ENCODE peak calls at places on chromosome 16, in five cellular contexts. M, D, V, O and P are unnamed samples.

GRCh38 chr16:78996806-78997205 is 603.7 kb downstream of the MAF start:
- DNase-seq in O (no peak), M (no peak), V (no peak), D (no peak), P (no peak)

GRCh38 chr16:81548901-81549546 is 104.4 kb downstream of the CMIP start:
- DNase-seq in D (no peak), M (no peak), V (no peak), O (no peak), P (peak; percentile 60)

GRCh38 chr16:5045499-5046115 is 11.9 kb upstream of the NAGPA start:
- DNase-seq in O (no peak), V (no peak), D (no peak), M (peak; percentile 33), P (no peak)

GRCh38 chr16:23837553-23838308 is 1.9 kb downstream of the PRKCB start:
- DNase-seq in D (peak; percentile 46), O (no peak), V (no peak), M (no peak), P (no peak)

GRCh38 chr16:67930678-67931211 is 917 bp downstream of the CTRL start:
- DNase-seq in O (no peak), M (no peak), D (peak; percentile 8), V (no peak), P (no peak)

GRCh38 chr16:48409839-48410610 is 24.8 kb upstream of the SIAH1 start:
- DNase-seq in V (no peak), D (no peak), M (no peak), O (no peak), P (no peak)

GRCh38 chr16:46632778-46633733 is 11.9 kb upstream of the SHCBP1 start:
- DNase-seq in V (no peak), M (no peak), O (no peak), D (no peak), P (no peak)

GRCh38 chr16:27208809-27209208 is 5.5 kb downstream of the KDM8 start:
- DNase-seq in V (no peak), O (no peak), M (no peak), D (no peak), P (peak; percentile 65)

GRCh38 chr16:27364493-27365141 is 37.4 kb upstream of the IL21R start:
- DNase-seq in O (no peak), M (no peak), V (no peak), D (peak; percentile 54), P (no peak)

GRCh38 chr16:8866118-8866883 is 2.5 kb downstream of the CARHSP1 start:
- DNase-seq in V (peak; percentile 62), D (no peak), M (no peak), O (peak; percentile 42), P (no peak)

GRCh38 chr16:57536306-57537193 is at the start of gene CCDC102A:
- DNase-seq in D (peak; percentile 74), O (peak; percentile 72), V (peak; percentile 40), M (no peak), P (no peak)

GRCh38 chr16:10880609-10881452 is 3.8 kb downstream of the CIITA start:
- DNase-seq in V (no peak), D (no peak), M (no peak), O (no peak), P (no peak)

GRCh38 chr16:2154533-2155090 is 970 bp upstream of the TRAF7 start:
- DNase-seq in O (no peak), V (no peak), M (no peak), D (peak; percentile 36), P (no peak)

GRCh38 chr16:3735541-3735940 is 18.2 kb upstream of the TRAP1 start:
- DNase-seq in M (no peak), V (no peak), O (no peak), D (no peak), P (no peak)

GRCh38 chr16:65515193-65515592 is 393.3 kb upstream of the CDH11 start:
- DNase-seq in D (no peak), M (no peak), V (no peak), O (no peak), P (no peak)

GRCh38 chr16:60107467-60107866 is 1373.4 kb upstream of the GOT2 start:
- DNase-seq in O (no peak), M (no peak), D (no peak), V (no peak), P (no peak)

GRCh38 chr16:88731699-88732098 is 25.4 kb downstream of the CTU2 start:
- DNase-seq in D (no peak), V (no peak), M (peak; percentile 22), O (no peak), P (no peak)

GRCh38 chr16:57538235-57538711 is 1.9 kb upstream of the CCDC102A start:
- DNase-seq in M (no peak), V (no peak), D (peak; percentile 62), O (no peak), P (no peak)

GRCh38 chr16:55539049-55539448 is 27.4 kb upstream of the CAPNS2 start:
- DNase-seq in M (no peak), D (no peak), O (no peak), V (no peak), P (no peak)